ENCODE peak calls at places on chromosomes 6 and 20, in four cellular contexts. One of them, this sample, is unnamed.

GRCh38 chr6:86961432-86962200 is 24.3 kb downstream of the HTR1E start:
- DNase-seq in heart right ventricle: no peak
- DNase-seq in H1: no peak
- DNase-seq in fibroblast of lung: peak; percentile 64
- DNase-seq in this sample: no peak

GRCh38 chr20:62409935-62410741 is 3.1 kb upstream of the CABLES2 start:
- DNase-seq in heart right ventricle: peak; percentile 25
- DNase-seq in fibroblast of lung: peak; percentile 16
- DNase-seq in H1: peak; percentile 85
- DNase-seq in this sample: no peak

GRCh38 chr6:168136622-168137021 is 57.6 kb upstream of the FRMD1 start:
- DNase-seq in fibroblast of lung: no peak
- DNase-seq in H1: no peak
- DNase-seq in heart right ventricle: no peak
- DNase-seq in this sample: peak; percentile 11

GRCh38 chr6:17305219-17306001 is 24.2 kb downstream of the RBM24 start:
- DNase-seq in heart right ventricle: no peak
- DNase-seq in fibroblast of lung: peak; percentile 81
- DNase-seq in H1: no peak
- DNase-seq in this sample: no peak

GRCh38 chr6:170067923-170068360 is 222.9 kb downstream of the DLL1 start:
- DNase-seq in heart right ventricle: no peak
- DNase-seq in fibroblast of lung: no peak
- DNase-seq in H1: no peak
- DNase-seq in this sample: no peak

GRCh38 chr6:93453956-93454355 is 34.6 kb upstream of the EPHA7 start:
- DNase-seq in H1: no peak
- DNase-seq in heart right ventricle: no peak
- DNase-seq in fibroblast of lung: no peak
- DNase-seq in this sample: no peak

GRCh38 chr6:41602422-41602743 is 35.9 kb upstream of the MDFI start:
- DNase-seq in H1: no peak
- DNase-seq in heart right ventricle: no peak
- DNase-seq in fibroblast of lung: no peak
- DNase-seq in this sample: no peak

GRCh38 chr6:32184084-32184640 is at the start of gene AGER:
- DNase-seq in heart right ventricle: no peak
- DNase-seq in H1: no peak
- DNase-seq in fibroblast of lung: no peak
- DNase-seq in this sample: no peak

GRCh38 chr20:33777831-33778230 is 33.3 kb upstream of the CHMP4B start:
- DNase-seq in H1: no peak
- DNase-seq in fibroblast of lung: no peak
- DNase-seq in heart right ventricle: no peak
- DNase-seq in this sample: no peak

GRCh38 chr6:20978176-20978614 is 443.9 kb downstream of the CDKAL1 start:
- DNase-seq in heart right ventricle: no peak
- DNase-seq in fibroblast of lung: peak; percentile 71
- DNase-seq in H1: no peak
- DNase-seq in this sample: no peak

GRCh38 chr6:129889580-129889979 is 28.5 kb upstream of the TMEM244 start:
- DNase-seq in heart right ventricle: no peak
- DNase-seq in H1: no peak
- DNase-seq in fibroblast of lung: peak; percentile 89
- DNase-seq in this sample: no peak

GRCh38 chr6:2970753-2971419 is 481 bp downstream of the SERPINB6 start:
- DNase-seq in fibroblast of lung: peak; percentile 56
- DNase-seq in heart right ventricle: peak; percentile 84
- DNase-seq in H1: peak; percentile 66
- DNase-seq in this sample: peak; percentile 60

GRCh38 chr6:104201557-104201956 is 658.2 kb downstream of the HACE1 start:
- DNase-seq in fibroblast of lung: no peak
- DNase-seq in heart right ventricle: no peak
- DNase-seq in H1: no peak
- DNase-seq in this sample: no peak

GRCh38 chr6:22145823-22146379 is 150.9 kb downstream of the PRL start:
- DNase-seq in H1: no peak
- DNase-seq in fibroblast of lung: peak; percentile 82
- DNase-seq in heart right ventricle: peak; percentile 37
- DNase-seq in this sample: peak; percentile 61

DNA sequence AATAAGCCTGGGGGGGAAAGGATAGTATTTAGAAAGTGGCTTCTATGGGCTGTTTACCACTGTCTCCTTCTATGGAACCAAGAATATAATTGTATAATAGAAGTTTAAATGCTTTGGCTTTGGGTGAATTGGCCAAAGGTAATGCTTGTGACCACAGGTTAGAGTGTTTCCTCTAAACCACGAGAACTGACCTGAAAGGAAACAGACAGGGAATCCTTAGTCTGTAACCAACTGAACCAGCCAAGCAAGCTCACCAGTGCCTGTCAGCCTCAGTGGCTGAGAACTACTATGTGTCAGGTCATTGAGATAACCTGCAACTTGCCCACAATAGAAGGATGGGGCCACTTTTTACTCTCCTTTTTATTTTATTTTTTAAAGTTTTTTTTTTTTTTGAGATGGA is 47.9 kb upstream of the TXNDC5 start:
- DNase-seq in heart right ventricle: no peak
- DNase-seq in H1: no peak
- DNase-seq in fibroblast of lung: no peak
- DNase-seq in this sample: no peak
- H3K36me3 ChIP-seq in heart right ventricle: no peaks in the 10 kb centered on the region
- H3K36me3 ChIP-seq in H1: no peaks in the 10 kb centered on the region
- H3K36me3 ChIP-seq in fibroblast of lung: no peaks in the 10 kb centered on the region
- H3K36me3 ChIP-seq in this sample: no peaks in the 10 kb centered on the region

GRCh38 chr20:17972121-17972520 is 3.3 kb downstream of the MGME1 start:
- DNase-seq in heart right ventricle: no peak
- DNase-seq in H1: no peak
- DNase-seq in fibroblast of lung: no peak
- DNase-seq in this sample: no peak
- H3K27ac ChIP-seq in heart right ventricle: no peak overlapping the region
- H3K27ac ChIP-seq in H1: no peak overlapping the region
- H3K27ac ChIP-seq in fibroblast of lung: no peak overlapping the region
- H3K27ac ChIP-seq in this sample: no peak overlapping the region

GRCh38 chr6:150894191-150894744 is 28.8 kb downstream of the MTHFD1L start:
- DNase-seq in H1: no peak
- DNase-seq in heart right ventricle: no peak
- DNase-seq in fibroblast of lung: no peak
- DNase-seq in this sample: no peak
- H3K36me3 ChIP-seq in H1: peaks cover 31% of the 10 kb centered on the region
- H3K36me3 ChIP-seq in heart right ventricle: no peaks in the 10 kb centered on the region
- H3K36me3 ChIP-seq in fibroblast of lung: no peaks in the 10 kb centered on the region
- H3K36me3 ChIP-seq in this sample: peaks cover 58% of the 10 kb centered on the region

DNA sequence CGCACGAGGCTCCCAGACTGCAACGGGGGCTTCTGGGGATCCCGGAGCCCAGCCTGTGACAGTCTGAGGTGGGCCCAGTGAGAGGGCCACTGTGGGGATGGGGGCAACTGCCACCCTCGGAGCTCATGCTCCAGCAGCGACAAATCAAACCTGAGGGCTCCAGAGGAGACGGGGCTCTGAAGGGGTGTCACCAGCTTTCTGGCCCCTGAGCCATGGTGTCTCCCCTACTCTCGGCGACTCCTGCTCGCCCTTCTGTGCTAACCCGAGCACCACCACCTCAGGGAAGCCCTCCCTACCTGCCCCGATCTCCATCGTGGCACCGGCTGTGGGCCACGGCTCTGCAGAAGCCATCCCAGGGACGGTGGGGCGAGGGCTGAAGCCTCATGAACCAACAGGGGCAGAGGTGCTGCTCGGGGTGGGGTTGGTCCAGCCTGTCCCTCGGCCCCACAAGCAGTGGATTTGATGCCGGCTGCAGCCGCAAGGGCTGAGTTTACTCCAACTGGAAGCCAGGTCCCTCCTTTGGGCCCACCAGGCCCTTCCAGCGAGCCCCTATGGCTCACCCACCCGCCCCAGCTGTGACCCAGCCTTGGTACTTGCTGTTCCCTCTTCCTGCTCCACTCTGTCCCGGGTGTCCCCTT is 102.7 kb downstream of the ASXL1 start:
- DNase-seq in H1: no peak
- DNase-seq in fibroblast of lung: no peak
- DNase-seq in heart right ventricle: no peak
- DNase-seq in this sample: no peak
- H3K27ac ChIP-seq in H1: no peak overlapping the region
- H3K27ac ChIP-seq in fibroblast of lung: no peak overlapping the region
- H3K27ac ChIP-seq in heart right ventricle: no peak overlapping the region
- H3K27ac ChIP-seq in this sample: no peak overlapping the region

GRCh38 chr20:38159539-38159938 is 5.5 kb downstream of the TGM2 start:
- DNase-seq in heart right ventricle: no peak
- DNase-seq in fibroblast of lung: no peak
- DNase-seq in H1: no peak
- DNase-seq in this sample: no peak
- H3K36me3 ChIP-seq in heart right ventricle: peaks cover 48% of the 10 kb centered on the region
- H3K36me3 ChIP-seq in fibroblast of lung: peaks cover 8% of the 10 kb centered on the region
- H3K36me3 ChIP-seq in H1: no peaks in the 10 kb centered on the region
- H3K36me3 ChIP-seq in this sample: peaks cover 46% of the 10 kb centered on the region

GRCh38 chr6:52788478-52788877 is 15.1 kb downstream of the GSTA1 start:
- DNase-seq in heart right ventricle: no peak
- DNase-seq in fibroblast of lung: peak; percentile 48
- DNase-seq in H1: no peak
- DNase-seq in this sample: no peak
- H3K27ac ChIP-seq in heart right ventricle: no peak overlapping the region
- H3K27ac ChIP-seq in fibroblast of lung: no peak overlapping the region
- H3K27ac ChIP-seq in H1: no peak overlapping the region
- H3K27ac ChIP-seq in this sample: peak overlapping the region; percentile 79

GRCh38 chr6:43522547-43523263 is 5.8 kb downstream of the POLR1C start:
- DNase-seq in heart right ventricle: no peak
- DNase-seq in fibroblast of lung: no peak
- DNase-seq in H1: no peak
- DNase-seq in this sample: no peak
- H3K36me3 ChIP-seq in heart right ventricle: peaks cover 87% of the 10 kb centered on the region
- H3K36me3 ChIP-seq in fibroblast of lung: peaks cover 43% of the 10 kb centered on the region
- H3K36me3 ChIP-seq in H1: peaks cover 82% of the 10 kb centered on the region
- H3K36me3 ChIP-seq in this sample: peaks cover 86% of the 10 kb centered on the region

This sample was measured in SJSA1.